ENCODE peak calls at places on chromosomes 4 and X, in four cellular contexts. J is SK-N-SH, X is nephron progenitor cell, W is RPMI8226. A is an unnamed sample.

GRCh38 chrX:128020701-128021100 is 31.5 kb downstream of the ACTRT1 start:
- DNase-seq in J (no peak), X (no peak), W (no peak), A (no peak)

GRCh38 chrX:40644821-40645358 is 2.5 kb downstream of the CXorf38 start:
- DNase-seq in X (no peak), W (peak), J (peak), A (no peak)

GRCh38 chr4:8097141-8097541 is 61.5 kb downstream of the ABLIM2 start:
- DNase-seq in J (no peak), X (no peak), W (no peak), A (no peak)

GRCh38 chr4:79723507-79723906 is 315.5 kb upstream of the GK2 start:
- DNase-seq in W (no peak), J (no peak), X (peak), A (no peak)

GRCh38 chrX:4263005-4263404 is 549.6 kb upstream of the PRKX start:
- DNase-seq in X (no peak), J (peak), W (peak), A (peak)

GRCh38 chr4:52864816-52865215 is 2.7 kb downstream of the RASL11B start:
- DNase-seq in X (no peak), J (peak), W (no peak), A (no peak)

GRCh38 chr4:88693792-88694191 is 3.8 kb downstream of the NAP1L5 start:
- DNase-seq in J (no peak), W (no peak), X (no peak), A (no peak)

GRCh38 chrX:46837543-46838481 is 969 bp downstream of the RP2 start:
- DNase-seq in W (peak), X (no peak), J (peak), A (no peak)

GRCh38 chr4:186946140-186946539 is 222.5 kb upstream of the FAT1 start:
- DNase-seq in X (no peak), J (no peak), W (no peak), A (no peak)

GRCh38 chr4:183163135-183163534 is 64.1 kb downstream of the WWC2 start:
- DNase-seq in J (no peak), W (no peak), X (peak), A (no peak)

GRCh38 chr4:171813195-171813955 is at the start of gene GALNTL6:
- DNase-seq in J (peak), X (peak), W (peak), A (peak)

GRCh38 chrX:20350598-20350997 is 83.9 kb upstream of the RPS6KA3 start:
- DNase-seq in W (no peak), J (no peak), X (no peak), A (no peak)

GRCh38 chr4:52659016-52659721 is at the start of gene USP46:
- DNase-seq in X (peak), W (peak), J (peak), A (peak)

GRCh38 chr4:146049802-146050201 is 111.2 kb upstream of the ZNF827 start:
- DNase-seq in J (no peak), W (peak), X (no peak), A (no peak)

GRCh38 chr4:76651616-76652015 is 216.6 kb downstream of the SHROOM3 start:
- DNase-seq in X (no peak), W (no peak), J (no peak), A (no peak)

GRCh38 chrX:69291111-69291510 is 125.9 kb upstream of the PJA1 start:
- DNase-seq in W (no peak), X (no peak), J (no peak), A (no peak)

GRCh38 chr4:6782147-6782845 is at the start of gene KIAA0232:
- DNase-seq in X (peak), J (peak), W (peak), A (peak)

GRCh38 chrX:17374619-17375360 is at the start of gene NHS:
- DNase-seq in W (peak), X (peak), J (peak), A (peak)

GRCh38 chr4:183596056-183596757 is 62.8 kb downstream of the RWDD4 start:
- DNase-seq in X (no peak), J (no peak), W (no peak), A (no peak)

GRCh38 chrX:10165580-10166247 is 8.9 kb downstream of the CLCN4 start:
- DNase-seq in X (no peak), W (no peak), J (no peak), A (no peak)